ENCODE peak calls at places on chromosomes 6 and 20, in eight cellular contexts. X, F, Q, U, B, A, K and S are unnamed samples.

GRCh38 chr6:33683051-33683571 is 28.4 kb downstream of the UQCC2 start:
- DNase-seq in Q (no peak), K (no peak), X (no peak), B (no peak), U (no peak), A (no peak), F (no peak), S (no peak)

GRCh38 chr20:25643735-25644134 is 19.9 kb upstream of the NANP start:
- DNase-seq in F (no peak), U (no peak), Q (no peak), A (no peak), B (no peak), K (no peak), X (no peak), S (no peak)

GRCh38 chr20:43191946-43192847 is 2.5 kb upstream of the PTPRT start:
- DNase-seq in Q (no peak), B (no peak), U (no peak), F (peak), K (peak), X (no peak), A (no peak), S (no peak)

GRCh38 chr6:139250296-139251274 is 41.2 kb downstream of the TXLNB start:
- DNase-seq in B (no peak), Q (peak), K (peak), U (peak), A (no peak), X (no peak), F (peak), S (no peak)

GRCh38 chr6:89237158-89237557 is 20.0 kb upstream of the GABRR1 start:
- DNase-seq in K (no peak), A (no peak), F (no peak), X (no peak), Q (peak), U (no peak), B (no peak), S (no peak)

GRCh38 chr6:39665871-39666270 is 59.3 kb downstream of the KIF6 start:
- DNase-seq in F (no peak), X (no peak), U (no peak), A (peak), B (no peak), K (no peak), Q (no peak), S (no peak)

GRCh38 chr6:105209950-105210706 is 30.3 kb upstream of the POPDC3 start:
- DNase-seq in Q (no peak), U (no peak), A (peak), K (no peak), B (no peak), X (no peak), F (no peak), S (no peak)

GRCh38 chr20:62359491-62360121 is 7.5 kb downstream of the LAMA5 start:
- DNase-seq in U (peak), K (no peak), F (no peak), Q (no peak), A (peak), X (no peak), B (no peak), S (no peak)

GRCh38 chr20:31570735-31571617 is 34.1 kb upstream of the ID1 start:
- DNase-seq in F (no peak), A (peak), K (peak), X (no peak), Q (peak), U (no peak), B (no peak), S (peak)

GRCh38 chr6:154482858-154483257 is 27.6 kb downstream of the CNKSR3 start:
- DNase-seq in Q (no peak), B (no peak), F (no peak), X (no peak), U (no peak), K (no peak), A (no peak), S (no peak)